ENCODE peak calls at places on chromosome 3, in four cellular contexts. R is AG09319, Y is pons, T is left ventricle myocardium superior. O is an unnamed sample.

GRCh38 chr3:150391200-150391599 is 16.9 kb upstream of the TSC22D2 start:
- DNase-seq in T (no peak), R (no peak), Y (no peak), O (no peak)

GRCh38 chr3:133937756-133938601 is 42.3 kb upstream of the RAB6B start:
- DNase-seq in Y (no peak), T (no peak), R (peak; percentile 73), O (no peak)

GRCh38 chr3:45453083-45453482 is 64.7 kb downstream of the LARS2 start:
- DNase-seq in Y (no peak), R (no peak), T (no peak), O (no peak)

GRCh38 chr3:147940846-147941245 is 531.7 kb downstream of the ZIC1 start:
- DNase-seq in T (no peak), Y (peak; percentile 76), R (no peak), O (no peak)

GRCh38 chr3:128083980-128084674 is 31.9 kb downstream of the SEC61A1 start:
- DNase-seq in T (no peak), Y (no peak), R (no peak), O (peak; percentile 54)

GRCh38 chr3:99962703-99963102 is 145.0 kb downstream of the CMSS1 start:
- DNase-seq in Y (no peak), T (no peak), R (no peak), O (no peak)

GRCh38 chr3:66195347-66195783 is 25.4 kb upstream of the SLC25A26 start:
- DNase-seq in R (peak; percentile 18), T (peak; percentile 77), Y (peak; percentile 67), O (peak; percentile 74)

GRCh38 chr3:27176256-27176655 is 192.9 kb downstream of the NEK10 start:
- DNase-seq in T (no peak), R (no peak), Y (no peak), O (no peak)

GRCh38 chr3:102687851-102688555 is 253.2 kb downstream of the ZPLD1 start:
- DNase-seq in T (no peak), Y (no peak), R (no peak), O (no peak)

GRCh38 chr3:50478051-50478450 is 25.4 kb downstream of the CACNA2D2 start:
- DNase-seq in T (no peak), Y (no peak), R (no peak), O (no peak)

GRCh38 chr3:67610458-67610857 is 44.0 kb downstream of the SUCLG2 start:
- DNase-seq in Y (no peak), T (no peak), R (no peak), O (no peak)

GRCh38 chr3:17075907-17076306 is 191.2 kb downstream of the PLCL2 start:
- DNase-seq in Y (no peak), T (no peak), R (no peak), O (no peak)

GRCh38 chr3:194484614-194485013 is 2.2 kb downstream of the ATP13A3 start:
- DNase-seq in Y (no peak), T (no peak), R (no peak), O (no peak)

GRCh38 chr3:115401891-115402501 is 221.3 kb upstream of the GAP43 start:
- DNase-seq in R (no peak), T (no peak), Y (no peak), O (no peak)

GRCh38 chr3:99317196-99317595 is 321.2 kb upstream of the COL8A1 start:
- DNase-seq in R (peak; percentile 40), Y (no peak), T (no peak), O (no peak)

GRCh38 chr3:131705558-131706051 is 202.8 kb upstream of the MRPL3 start:
- DNase-seq in R (no peak), T (no peak), Y (no peak), O (no peak)

GRCh38 chr3:38497026-38497425 is 886 bp downstream of the EXOG start:
- DNase-seq in T (no peak), Y (no peak), R (no peak), O (no peak)

GRCh38 chr3:148307443-148307843 is 390.3 kb upstream of the AGTR1 start:
- DNase-seq in R (no peak), Y (no peak), T (no peak), O (no peak)

GRCh38 chr3:118932822-118933558 is 101.7 kb downstream of the IGSF11 start:
- DNase-seq in R (no peak), T (peak; percentile 46), Y (no peak), O (peak; percentile 38)

GRCh38 chr3:37162501-37163245 is 11.7 kb downstream of the LRRFIP2 start:
- DNase-seq in R (no peak), T (no peak), Y (no peak), O (no peak)

GRCh38 chr3:29247088-29247745 is 33.7 kb upstream of the RBMS3 start:
- DNase-seq in R (no peak), T (no peak), Y (no peak), O (no peak)

GRCh38 chr3:150150633-150151032 is 179.9 kb upstream of the PFN2 start:
- DNase-seq in T (no peak), Y (no peak), R (no peak), O (no peak)

GRCh38 chr3:72041531-72041930 is 256.6 kb upstream of the PROK2 start:
- DNase-seq in R (no peak), T (peak; percentile 28), Y (peak; percentile 75), O (peak; percentile 68)

GRCh38 chr3:123774474-123774873 is 109.7 kb downstream of the MYLK start:
- DNase-seq in T (no peak), R (no peak), Y (no peak), O (no peak)

GRCh38 chr3:152019516-152019915 is 146.1 kb downstream of the SUCNR1 start:
- DNase-seq in T (no peak), R (no peak), Y (no peak), O (no peak)

GRCh38 chr3:139561428-139561827 is 21.9 kb upstream of the RBP1 start:
- DNase-seq in R (no peak), T (no peak), Y (peak; percentile 57), O (no peak)

GRCh38 chr3:123098411-123099330 is 31.8 kb downstream of the PDIA5 start:
- DNase-seq in T (no peak), R (no peak), Y (no peak), O (peak; percentile 48)

GRCh38 chr3:143590660-143591059 is 257.6 kb downstream of the SLC9A9 start:
- DNase-seq in Y (no peak), R (no peak), T (no peak), O (no peak)

GRCh38 chr3:183188895-183189462 is 26.4 kb upstream of the LAMP3 start:
- DNase-seq in R (no peak), T (peak; percentile 41), Y (peak; percentile 56), O (peak; percentile 34)

GRCh38 chr3:45841380-45841700 is 579 bp downstream of the LZTFL1 start:
- DNase-seq in T (peak; percentile 35), Y (no peak), R (no peak), O (peak; percentile 33)

GRCh38 chr3:142866841-142867631 is 21.8 kb downstream of the PCOLCE2 start:
- DNase-seq in Y (no peak), T (no peak), R (no peak), O (peak; percentile 21)

GRCh38 chr3:54642147-54642546 is 285.7 kb downstream of the LRTM1 start:
- DNase-seq in R (no peak), Y (no peak), T (no peak), O (no peak)

GRCh38 chr3:94011208-94011842 is 17.1 kb downstream of the STX19 start:
- DNase-seq in R (no peak), Y (peak; percentile 18), T (no peak), O (no peak)

GRCh38 chr3:113428581-113428980 is 12.7 kb downstream of the CFAP44 start:
- DNase-seq in R (no peak), T (no peak), Y (no peak), O (no peak)

GRCh38 chr3:129254536-129255230 is 5.3 kb downstream of the COPG1 start:
- DNase-seq in R (no peak), T (no peak), Y (no peak), O (no peak)

GRCh38 chr3:143445118-143445517 is 325.5 kb downstream of the CHST2 start:
- DNase-seq in T (no peak), Y (no peak), R (no peak), O (no peak)

GRCh38 chr3:104556372-104557078 is 810.2 kb upstream of the ALCAM start:
- DNase-seq in Y (peak; percentile 13), T (no peak), R (no peak), O (no peak)

GRCh38 chr3:98612587-98612986 is 19.2 kb upstream of the CPOX start:
- DNase-seq in T (peak; percentile 28), Y (no peak), R (no peak), O (peak; percentile 53)

GRCh38 chr3:124861041-124861440 is 26.1 kb downstream of the ITGB5 start:
- DNase-seq in Y (no peak), R (no peak), T (no peak), O (no peak)